ENCODE peak calls at places on chromosome 16, in five cellular contexts. V, Y, F, C and I are unnamed samples.

GRCh38 chr16:50944431-50944830 is 202.5 kb downstream of the CYLD start:
- DNase-seq in V (no peak), Y (no peak), F (no peak), C (no peak), I (no peak)

GRCh38 chr16:64791756-64792155 is 330.1 kb downstream of the CDH11 start:
- DNase-seq in V (no peak), Y (no peak), F (no peak), C (peak; percentile 53), I (no peak)

GRCh38 chr16:635573-636205 is 416 bp downstream of the METTL26 start:
- DNase-seq in V (no peak), Y (no peak), F (no peak), C (no peak), I (no peak)

GRCh38 chr16:981695-982151 is at the start of gene SOX8:
- DNase-seq in V (no peak), Y (peak; percentile 87), F (peak; percentile 51), C (no peak), I (no peak)

GRCh38 chr16:77686385-77686784 is 35.9 kb upstream of the NUDT7 start:
- DNase-seq in V (no peak), Y (no peak), F (no peak), C (no peak), I (no peak)

GRCh38 chr16:24381470-24382118 is 125.5 kb downstream of the CACNG3 start:
- DNase-seq in V (no peak), Y (no peak), F (no peak), C (no peak), I (no peak)

GRCh38 chr16:2341456-2342447 is 1.2 kb upstream of the ABCA3 start:
- DNase-seq in V (no peak), Y (peak; percentile 34), F (no peak), C (no peak), I (no peak)

GRCh38 chr16:23952128-23953041 is 116.6 kb downstream of the PRKCB start:
- DNase-seq in V (no peak), Y (peak; percentile 64), F (peak; percentile 22), C (peak; percentile 18), I (no peak)

GRCh38 chr16:30844671-30845449 is 49.0 kb downstream of the BCL7C start:
- DNase-seq in V (peak; percentile 61), Y (peak; percentile 89), F (peak; percentile 73), C (peak; percentile 74), I (peak; percentile 93)

GRCh38 chr16:86391987-86392386 is 118.3 kb upstream of the FOXF1 start:
- DNase-seq in V (no peak), Y (no peak), F (no peak), C (peak; percentile 84), I (no peak)

GRCh38 chr16:89357460-89357859 is 132.9 kb downstream of the ANKRD11 start:
- DNase-seq in V (no peak), Y (peak; percentile 64), F (peak; percentile 89), C (no peak), I (no peak)

GRCh38 chr16:29974291-29975133 is 844 bp downstream of the TAOK2 start:
- DNase-seq in V (no peak), Y (peak; percentile 36), F (peak; percentile 56), C (peak; percentile 23), I (no peak)

GRCh38 chr16:4682616-4683254 is 10.6 kb upstream of the NUDT16L1 start:
- DNase-seq in V (no peak), Y (peak; percentile 78), F (peak; percentile 78), C (peak; percentile 27), I (no peak)

GRCh38 chr16:68061396-68061795 is 23.8 kb upstream of the NFATC3 start:
- DNase-seq in V (no peak), Y (no peak), F (no peak), C (no peak), I (no peak)

GRCh38 chr16:86542756-86543750 is 12.0 kb downstream of the MTHFSD start:
- DNase-seq in V (no peak), Y (no peak), F (no peak), C (no peak), I (no peak)

GRCh38 chr16:30095166-30096078 is 591 bp downstream of the YPEL3 start:
- DNase-seq in V (no peak), Y (peak; percentile 13), F (no peak), C (no peak), I (peak; percentile 30)

GRCh38 chr16:21264226-21265036 is 13.7 kb downstream of the CRYM start:
- DNase-seq in V (no peak), Y (peak; percentile 34), F (no peak), C (peak; percentile 8), I (no peak)

GRCh38 chr16:83878838-83879237 is 20.1 kb upstream of the MLYCD start:
- DNase-seq in V (no peak), Y (peak; percentile 52), F (peak; percentile 44), C (peak; percentile 45), I (no peak)

GRCh38 chr16:87806246-87806607 is 40.4 kb upstream of the KLHDC4 start:
- DNase-seq in V (no peak), Y (no peak), F (no peak), C (peak; percentile 43), I (no peak)

GRCh38 chr16:4214215-4214621 is 27.7 kb downstream of the SRL start:
- DNase-seq in V (no peak), Y (no peak), F (no peak), C (peak; percentile 99), I (no peak)

GRCh38 chr16:21260870-21261791 is 17.0 kb downstream of the CRYM start:
- DNase-seq in V (no peak), Y (no peak), F (no peak), C (peak; percentile 72), I (no peak)

GRCh38 chr16:48978501-48978900 is 303.1 kb downstream of the CBLN1 start:
- DNase-seq in V (no peak), Y (no peak), F (no peak), C (no peak), I (no peak)

GRCh38 chr16:534856-535445 is 7.4 kb downstream of the CAPN15 start:
- DNase-seq in V (no peak), Y (no peak), F (no peak), C (no peak), I (no peak)

GRCh38 chr16:24007934-24008333 is 172.2 kb downstream of the PRKCB start:
- DNase-seq in V (no peak), Y (no peak), F (no peak), C (no peak), I (no peak)

GRCh38 chr16:24609740-24610420 is 70.5 kb downstream of the RBBP6 start:
- DNase-seq in V (no peak), Y (peak; percentile 78), F (peak; percentile 27), C (peak; percentile 66), I (no peak)

GRCh38 chr16:80250376-80250775 is 290.4 kb upstream of the DYNLRB2 start:
- DNase-seq in V (no peak), Y (no peak), F (no peak), C (no peak), I (no peak)
- H3K4me2 ChIP-seq in V (no peak overlapping the region), Y (no peak overlapping the region), F (no peak overlapping the region), C (no peak overlapping the region), I (no peak overlapping the region)

GRCh38 chr16:85088570-85089214 is 23.6 kb downstream of the CIBAR2 start:
- DNase-seq in V (no peak), Y (no peak), F (no peak), C (no peak), I (no peak)

GRCh38 chr16:85085721-85086120 is 26.6 kb downstream of the CIBAR2 start:
- DNase-seq in V (no peak), Y (no peak), F (no peak), C (no peak), I (no peak)

GRCh38 chr16:85087899-85088569 is 24.2 kb downstream of the CIBAR2 start:
- DNase-seq in V (no peak), Y (no peak), F (no peak), C (no peak), I (no peak)

GRCh38 chr16:85084841-85085535 is 27.3 kb downstream of the CIBAR2 start:
- DNase-seq in V (no peak), Y (no peak), F (no peak), C (no peak), I (no peak)

GRCh38 chr16:85086347-85087291 is 25.7 kb downstream of the CIBAR2 start:
- DNase-seq in V (no peak), Y (peak; percentile 83), F (peak; percentile 83), C (peak; percentile 43), I (peak; percentile 52)
- H2AFZ ChIP-seq in V (peak overlapping the region; percentile 51), Y (no peak overlapping the region), F (no peak overlapping the region), C (no peak overlapping the region), I (no peak overlapping the region)

DNA sequence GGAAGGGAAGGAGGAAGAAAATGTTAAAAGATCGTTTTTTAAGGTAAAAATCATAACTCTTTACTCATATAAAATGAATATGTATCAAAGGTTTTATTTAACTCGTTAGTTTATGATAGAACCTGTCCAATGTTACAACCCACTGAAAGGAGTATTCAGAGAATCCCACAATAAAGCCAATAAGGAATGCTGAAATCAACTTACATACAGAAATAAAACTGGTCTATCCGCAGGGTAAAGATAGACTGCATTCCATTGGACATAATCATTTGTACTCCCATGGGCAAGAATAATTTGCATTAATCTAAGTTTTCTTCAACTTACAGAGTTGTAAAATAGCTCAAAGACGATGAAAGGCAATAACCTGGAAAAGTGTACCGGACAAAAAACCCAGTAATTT is 17.9 kb upstream of the BEAN1 start:
- DNase-seq in V (no peak), Y (no peak), F (no peak), C (peak; percentile 89), I (no peak)
- H3K4me2 ChIP-seq in V (no peak overlapping the region), Y (no peak overlapping the region), F (peak overlapping the region; percentile 76), C (peak overlapping the region; percentile 23), I (peak overlapping the region; percentile 71)

DNA sequence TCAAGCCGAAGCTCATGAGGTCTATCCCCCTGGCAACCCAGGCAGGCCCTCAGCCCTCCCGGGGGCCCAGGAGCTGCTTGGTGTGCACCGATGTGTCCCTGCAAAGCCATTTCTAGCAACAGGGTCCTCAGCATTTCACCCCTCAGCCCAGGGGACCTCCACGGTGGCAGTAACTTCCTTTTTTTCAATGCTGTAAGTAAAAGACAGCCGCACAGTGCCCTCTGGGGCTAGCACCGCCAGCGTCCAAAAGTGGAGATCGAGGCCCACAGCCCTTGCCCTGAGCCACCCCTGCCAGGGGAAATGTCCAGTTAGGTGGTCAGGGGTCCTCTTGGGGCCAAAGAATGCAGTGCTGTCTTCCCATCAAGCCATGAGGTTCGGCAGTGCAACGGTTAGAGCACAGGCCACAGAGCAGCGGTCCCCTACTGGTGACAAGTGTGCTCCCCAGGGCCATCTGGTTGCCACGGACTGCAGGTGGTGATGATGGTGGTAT is 79.9 kb downstream of the LITAF start:
- DNase-seq in V (no peak), Y (no peak), F (no peak), C (no peak), I (no peak)
- H2AFZ ChIP-seq in V (peak overlapping the region; percentile 75), Y (peak overlapping the region; percentile 50), F (no peak overlapping the region), C (no peak overlapping the region), I (no peak overlapping the region)